ENCODE peak calls at places on chromosomes 1 and 21, in eight cellular contexts. One of them, this sample, is unnamed. For H3K4me1, the result is how much of the 10 kb centered on the place peaks cover.

GRCh38 chr1:24438423-24438901 is 22.9 kb downstream of the NIPAL3 start:
- DNase-seq in transverse colon: no peak
- DNase-seq in mesendoderm: peak
- DNase-seq in heart left ventricle: peak
- DNase-seq in mucosa of descending colon: no peak
- DNase-seq in cardiac muscle cell: no peak
- DNase-seq in neuronal stem cell: no peak
- DNase-seq in hepatocyte: no peak
- DNase-seq in this sample: peak

GRCh38 chr21:33844104-33844889 is 71.3 kb downstream of the ATP5PO start:
- DNase-seq in transverse colon: no peak
- DNase-seq in mesendoderm: no peak
- DNase-seq in heart left ventricle: no peak
- DNase-seq in mucosa of descending colon: no peak
- DNase-seq in cardiac muscle cell: peak
- DNase-seq in neuronal stem cell: peak
- DNase-seq in hepatocyte: peak
- DNase-seq in this sample: no peak

GRCh38 chr1:157133431-157133830 is 4.8 kb downstream of the ETV3 start:
- DNase-seq in transverse colon: no peak
- DNase-seq in mesendoderm: no peak
- DNase-seq in heart left ventricle: no peak
- DNase-seq in mucosa of descending colon: no peak
- DNase-seq in cardiac muscle cell: no peak
- DNase-seq in neuronal stem cell: no peak
- DNase-seq in hepatocyte: no peak
- DNase-seq in this sample: no peak

GRCh38 chr1:96509351-96509750 is 212.2 kb upstream of the PTBP2 start:
- DNase-seq in transverse colon: no peak
- DNase-seq in mesendoderm: no peak
- DNase-seq in heart left ventricle: no peak
- DNase-seq in mucosa of descending colon: no peak
- DNase-seq in cardiac muscle cell: no peak
- DNase-seq in neuronal stem cell: no peak
- DNase-seq in hepatocyte: no peak
- DNase-seq in this sample: no peak

GRCh38 chr1:53981220-53981619 is 35.1 kb downstream of the LRRC42 start:
- DNase-seq in transverse colon: no peak
- DNase-seq in mesendoderm: peak
- DNase-seq in heart left ventricle: no peak
- DNase-seq in mucosa of descending colon: no peak
- DNase-seq in cardiac muscle cell: no peak
- DNase-seq in neuronal stem cell: no peak
- DNase-seq in hepatocyte: no peak
- DNase-seq in this sample: no peak

GRCh38 chr1:47501069-47501468 is 63.2 kb downstream of the FOXD2 start:
- DNase-seq in transverse colon: no peak
- DNase-seq in mesendoderm: no peak
- DNase-seq in heart left ventricle: no peak
- DNase-seq in mucosa of descending colon: no peak
- DNase-seq in cardiac muscle cell: no peak
- DNase-seq in neuronal stem cell: no peak
- DNase-seq in hepatocyte: no peak
- DNase-seq in this sample: no peak

GRCh38 chr1:220527279-220528048 is 472 bp upstream of the MARK1 start:
- DNase-seq in transverse colon: peak
- DNase-seq in mesendoderm: peak
- DNase-seq in heart left ventricle: peak
- DNase-seq in mucosa of descending colon: peak
- DNase-seq in cardiac muscle cell: peak
- DNase-seq in neuronal stem cell: peak
- DNase-seq in hepatocyte: peak
- DNase-seq in this sample: peak

GRCh38 chr1:59880001-59880400 is 46.6 kb downstream of the CYP2J2 start:
- DNase-seq in transverse colon: no peak
- DNase-seq in mesendoderm: no peak
- DNase-seq in heart left ventricle: no peak
- DNase-seq in mucosa of descending colon: no peak
- DNase-seq in cardiac muscle cell: peak
- DNase-seq in neuronal stem cell: no peak
- DNase-seq in hepatocyte: no peak
- DNase-seq in this sample: no peak

GRCh38 chr21:45920824-45921600 is 60.6 kb upstream of the COL6A1 start:
- DNase-seq in transverse colon: no peak
- DNase-seq in mesendoderm: no peak
- DNase-seq in heart left ventricle: no peak
- DNase-seq in mucosa of descending colon: no peak
- DNase-seq in cardiac muscle cell: no peak
- DNase-seq in neuronal stem cell: no peak
- DNase-seq in hepatocyte: no peak
- DNase-seq in this sample: no peak

GRCh38 chr1:180123463-180123936 is 31.2 kb upstream of the QSOX1 start:
- DNase-seq in transverse colon: no peak
- DNase-seq in mesendoderm: no peak
- DNase-seq in heart left ventricle: no peak
- DNase-seq in mucosa of descending colon: no peak
- DNase-seq in cardiac muscle cell: no peak
- DNase-seq in neuronal stem cell: no peak
- DNase-seq in hepatocyte: no peak
- DNase-seq in this sample: no peak

GRCh38 chr1:117061986-117062415 is 1.9 kb downstream of the TTF2 start:
- DNase-seq in transverse colon: no peak
- DNase-seq in mesendoderm: no peak
- DNase-seq in heart left ventricle: no peak
- DNase-seq in mucosa of descending colon: no peak
- DNase-seq in cardiac muscle cell: no peak
- DNase-seq in neuronal stem cell: no peak
- DNase-seq in hepatocyte: peak
- DNase-seq in this sample: no peak

GRCh38 chr1:191151321-191151807 is 673.7 kb upstream of the BRINP3 start:
- DNase-seq in transverse colon: no peak
- DNase-seq in mesendoderm: no peak
- DNase-seq in heart left ventricle: no peak
- DNase-seq in mucosa of descending colon: no peak
- DNase-seq in cardiac muscle cell: no peak
- DNase-seq in neuronal stem cell: no peak
- DNase-seq in hepatocyte: no peak
- DNase-seq in this sample: no peak

GRCh38 chr1:167564592-167564991 is 11.0 kb upstream of the CREG1 start:
- DNase-seq in transverse colon: no peak
- DNase-seq in mesendoderm: peak
- DNase-seq in heart left ventricle: no peak
- DNase-seq in mucosa of descending colon: no peak
- DNase-seq in cardiac muscle cell: no peak
- DNase-seq in neuronal stem cell: no peak
- DNase-seq in hepatocyte: no peak
- DNase-seq in this sample: no peak

GRCh38 chr1:228272331-228272791 is 64.5 kb downstream of the OBSCN start:
- DNase-seq in transverse colon: no peak
- DNase-seq in mesendoderm: no peak
- DNase-seq in heart left ventricle: no peak
- DNase-seq in mucosa of descending colon: no peak
- DNase-seq in cardiac muscle cell: no peak
- DNase-seq in neuronal stem cell: no peak
- DNase-seq in hepatocyte: no peak
- DNase-seq in this sample: peak

GRCh38 chr1:30778156-30778978 is 20.8 kb upstream of the LAPTM5 start:
- DNase-seq in transverse colon: no peak
- DNase-seq in mesendoderm: no peak
- DNase-seq in heart left ventricle: no peak
- DNase-seq in mucosa of descending colon: no peak
- DNase-seq in cardiac muscle cell: no peak
- DNase-seq in neuronal stem cell: no peak
- DNase-seq in hepatocyte: peak
- DNase-seq in this sample: no peak

GRCh38 chr1:119141020-119141424 is 569 bp upstream of the WARS2 start:
- DNase-seq in transverse colon: peak
- DNase-seq in mesendoderm: peak
- DNase-seq in heart left ventricle: no peak
- DNase-seq in mucosa of descending colon: peak
- DNase-seq in cardiac muscle cell: no peak
- DNase-seq in neuronal stem cell: peak
- DNase-seq in hepatocyte: peak
- DNase-seq in this sample: peak

GRCh38 chr21:37917612-37918011 is 1.4 kb upstream of the KCNJ6 start:
- DNase-seq in transverse colon: no peak
- DNase-seq in mesendoderm: no peak
- DNase-seq in heart left ventricle: no peak
- DNase-seq in mucosa of descending colon: no peak
- DNase-seq in cardiac muscle cell: no peak
- DNase-seq in neuronal stem cell: no peak
- DNase-seq in hepatocyte: no peak
- DNase-seq in this sample: no peak

GRCh38 chr1:53583903-53584210 is 124.7 kb downstream of the DMRTB1 start:
- DNase-seq in transverse colon: no peak
- DNase-seq in mesendoderm: no peak
- DNase-seq in heart left ventricle: no peak
- DNase-seq in mucosa of descending colon: no peak
- DNase-seq in cardiac muscle cell: no peak
- DNase-seq in neuronal stem cell: no peak
- DNase-seq in hepatocyte: no peak
- DNase-seq in this sample: peak

GRCh38 chr21:38569733-38570132 is 71.5 kb upstream of the ERG start:
- DNase-seq in transverse colon: no peak
- DNase-seq in mesendoderm: no peak
- DNase-seq in heart left ventricle: no peak
- DNase-seq in mucosa of descending colon: no peak
- DNase-seq in cardiac muscle cell: no peak
- DNase-seq in neuronal stem cell: no peak
- DNase-seq in hepatocyte: no peak
- DNase-seq in this sample: no peak

GRCh38 chr1:109917429-109918076 is 6.9 kb downstream of the CSF1 start:
- DNase-seq in transverse colon: no peak
- DNase-seq in mesendoderm: no peak
- DNase-seq in heart left ventricle: no peak
- DNase-seq in mucosa of descending colon: no peak
- DNase-seq in cardiac muscle cell: no peak
- DNase-seq in neuronal stem cell: no peak
- DNase-seq in hepatocyte: no peak
- DNase-seq in this sample: peak

GRCh38 chr1:34398205-34398915 is 221.7 kb downstream of the C1orf94 start:
- DNase-seq in transverse colon: no peak
- DNase-seq in mesendoderm: no peak
- DNase-seq in heart left ventricle: no peak
- DNase-seq in mucosa of descending colon: no peak
- DNase-seq in cardiac muscle cell: no peak
- DNase-seq in neuronal stem cell: no peak
- DNase-seq in hepatocyte: no peak
- DNase-seq in this sample: no peak

DNA sequence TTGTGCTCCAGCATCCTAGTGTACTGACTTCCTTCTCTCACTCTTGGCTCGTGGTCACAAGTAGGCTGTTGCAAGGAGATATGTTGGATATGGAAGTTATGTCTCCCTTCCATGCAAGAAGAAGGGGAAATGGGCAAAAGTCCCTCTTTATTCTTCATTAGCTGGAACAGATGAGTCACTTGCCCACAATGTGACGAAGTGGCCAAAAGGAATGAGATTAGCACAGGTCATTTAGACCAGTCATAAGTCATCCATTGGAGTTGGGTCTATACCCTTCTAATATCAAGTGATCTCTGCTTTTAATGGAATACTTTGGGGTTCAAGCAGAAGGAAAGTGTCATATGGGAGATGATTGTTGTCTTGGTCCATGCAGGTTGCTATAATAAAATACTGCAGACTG is 91.2 kb upstream of the NGF start:
- DNase-seq in transverse colon: no peak
- DNase-seq in mesendoderm: no peak
- DNase-seq in heart left ventricle: no peak
- DNase-seq in mucosa of descending colon: no peak
- DNase-seq in cardiac muscle cell: no peak
- DNase-seq in neuronal stem cell: no peak
- DNase-seq in hepatocyte: no peak
- DNase-seq in this sample: no peak
- H3K4me1 ChIP-seq in transverse colon: under half
- H3K4me1 ChIP-seq in mesendoderm: under half
- H3K4me1 ChIP-seq in heart left ventricle: under half
- H3K4me1 ChIP-seq in mucosa of descending colon: under half
- H3K4me1 ChIP-seq in cardiac muscle cell: under half
- H3K4me1 ChIP-seq in neuronal stem cell: under half
- H3K4me1 ChIP-seq in hepatocyte: under half
- H3K4me1 ChIP-seq in this sample: under half

GRCh38 chr1:230278871-230279582 is 147.1 kb downstream of the PGBD5 start:
- DNase-seq in transverse colon: no peak
- DNase-seq in mesendoderm: no peak
- DNase-seq in heart left ventricle: no peak
- DNase-seq in mucosa of descending colon: peak
- DNase-seq in cardiac muscle cell: no peak
- DNase-seq in neuronal stem cell: no peak
- DNase-seq in hepatocyte: no peak
- DNase-seq in this sample: peak
- H3K4me1 ChIP-seq in transverse colon: under half
- H3K4me1 ChIP-seq in mesendoderm: under half
- H3K4me1 ChIP-seq in heart left ventricle: under half
- H3K4me1 ChIP-seq in mucosa of descending colon: under half
- H3K4me1 ChIP-seq in cardiac muscle cell: under half
- H3K4me1 ChIP-seq in neuronal stem cell: under half
- H3K4me1 ChIP-seq in hepatocyte: under half
- H3K4me1 ChIP-seq in this sample: under half

GRCh38 chr1:90718411-90719320 is 1.6 kb upstream of the BARHL2 start:
- DNase-seq in transverse colon: no peak
- DNase-seq in mesendoderm: peak
- DNase-seq in heart left ventricle: no peak
- DNase-seq in mucosa of descending colon: no peak
- DNase-seq in cardiac muscle cell: no peak
- DNase-seq in neuronal stem cell: no peak
- DNase-seq in hepatocyte: no peak
- DNase-seq in this sample: no peak
- H3K4me1 ChIP-seq in transverse colon: under half
- H3K4me1 ChIP-seq in mesendoderm: under half
- H3K4me1 ChIP-seq in heart left ventricle: under half
- H3K4me1 ChIP-seq in mucosa of descending colon: under half
- H3K4me1 ChIP-seq in cardiac muscle cell: under half
- H3K4me1 ChIP-seq in neuronal stem cell: under half
- H3K4me1 ChIP-seq in hepatocyte: under half
- H3K4me1 ChIP-seq in this sample: under half

DNA sequence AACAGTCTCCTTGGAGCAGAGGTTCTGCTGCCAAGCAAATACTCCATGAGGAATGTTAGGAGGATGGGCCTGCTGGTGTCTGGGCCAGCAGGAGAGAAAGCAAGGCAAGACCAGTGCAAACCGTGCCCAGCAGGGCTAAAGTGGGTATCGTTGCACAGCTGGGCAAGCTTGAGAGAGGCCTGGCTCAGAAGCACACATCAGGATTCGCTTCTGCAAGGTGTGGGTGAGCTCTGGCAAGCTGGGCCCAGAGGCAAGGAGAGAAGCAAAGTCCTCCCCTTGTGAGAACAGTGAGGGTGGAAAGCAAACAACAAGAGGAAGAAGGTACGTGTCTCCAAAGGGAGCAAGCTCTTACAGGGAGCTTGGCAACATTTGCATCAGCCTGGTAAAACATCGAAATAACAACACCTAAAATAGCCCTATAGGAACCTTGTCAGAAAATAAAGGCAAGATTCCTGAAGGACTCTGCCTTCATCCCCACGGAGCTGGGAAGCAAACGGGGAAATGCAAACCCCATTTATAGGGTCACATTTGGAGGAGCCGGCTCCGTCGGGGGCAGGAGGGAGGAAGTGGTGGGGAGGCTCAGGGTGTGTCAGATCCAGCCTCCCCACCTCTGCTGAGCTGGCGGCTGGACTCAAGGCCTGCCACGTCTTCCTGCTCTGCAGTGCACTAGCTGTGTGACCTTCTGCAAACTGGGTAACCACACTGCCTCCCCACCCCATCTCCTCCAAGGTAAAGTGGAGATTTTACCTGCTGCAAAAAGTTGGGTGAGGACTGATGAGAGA is 62.3 kb upstream of the HIVEP3 start:
- DNase-seq in transverse colon: no peak
- DNase-seq in mesendoderm: peak
- DNase-seq in heart left ventricle: no peak
- DNase-seq in mucosa of descending colon: no peak
- DNase-seq in cardiac muscle cell: no peak
- DNase-seq in neuronal stem cell: no peak
- DNase-seq in hepatocyte: no peak
- DNase-seq in this sample: no peak
- H3K4me1 ChIP-seq in transverse colon: under half
- H3K4me1 ChIP-seq in mesendoderm: under half
- H3K4me1 ChIP-seq in heart left ventricle: under half
- H3K4me1 ChIP-seq in mucosa of descending colon: under half
- H3K4me1 ChIP-seq in cardiac muscle cell: under half
- H3K4me1 ChIP-seq in neuronal stem cell: under half
- H3K4me1 ChIP-seq in hepatocyte: under half
- H3K4me1 ChIP-seq in this sample: under half

This sample was measured in sigmoid colon.